ENCODE peak calls at places on chromosomes 16 and 17, in nine cellular contexts. U is neural progenitor cell, A is cardiac muscle cell, F is progenitor cell of endocrine pancreas, G is mammary epithelial cell, B is lower leg skin, K is foreskin fibroblast, D is HFF-Myc, N is AG09319. S is an unnamed sample.
A peak's percentile ranks its signal among the peaks of the same experiment; 100 is the strongest.

GRCh38 chr16:57863434-57864160 is 61.3 kb upstream of the KIFC3 start:
- DNase-seq in N (peak; percentile 45), U (peak; percentile 70), F (no peak), A (peak; percentile 87), D (peak; percentile 51), B (peak; percentile 64), G (peak; percentile 45), K (peak; percentile 66), S (no peak)

GRCh38 chr16:89495121-89495520 is 4.8 kb upstream of the ANKRD11 start:
- DNase-seq in B (no peak), F (no peak), G (no peak), U (no peak), N (no peak), A (peak; percentile 84), K (peak; percentile 74), D (no peak), S (no peak)

GRCh38 chr16:62715701-62716100 is 679.5 kb upstream of the CDH8 start:
- DNase-seq in K (no peak), D (no peak), N (no peak), B (no peak), U (no peak), A (no peak), G (no peak), F (no peak), S (no peak)

GRCh38 chr17:65405563-65405962 is 155.9 kb downstream of the AXIN2 start:
- DNase-seq in G (no peak), N (no peak), D (no peak), F (no peak), K (no peak), U (no peak), A (no peak), B (no peak), S (no peak)

GRCh38 chr17:50133028-50133768 is 3.2 kb upstream of the SAMD14 start:
- DNase-seq in U (no peak), A (peak; percentile 40), N (no peak), F (no peak), G (no peak), D (no peak), B (no peak), K (peak; percentile 36), S (no peak)

GRCh38 chr17:40331743-40332641 is 23.0 kb downstream of the RARA start:
- DNase-seq in N (peak; percentile 52), F (no peak), U (no peak), G (no peak), A (peak; percentile 95), B (no peak), D (no peak), K (no peak), S (no peak)

GRCh38 chr17:42287305-42288077 is 807 bp upstream of the STAT5A start:
- DNase-seq in U (no peak), D (no peak), A (peak; percentile 50), G (no peak), K (peak; percentile 59), F (no peak), N (no peak), B (no peak), S (peak; percentile 76)

GRCh38 chr17:42526031-42526444 is 10.0 kb upstream of the NAGLU start:
- DNase-seq in D (no peak), G (no peak), N (no peak), U (no peak), A (peak; percentile 58), B (no peak), K (peak; percentile 65), F (no peak), S (no peak)

GRCh38 chr17:27906623-27907022 is 13.5 kb upstream of the LYRM9 start:
- DNase-seq in K (no peak), U (no peak), A (no peak), F (no peak), N (no peak), B (no peak), G (no peak), D (no peak), S (no peak)

GRCh38 chr17:18039535-18040286 is 503 bp downstream of the GID4 start:
- DNase-seq in U (peak; percentile 78), K (no peak), N (no peak), G (peak; percentile 41), D (no peak), F (peak; percentile 39), A (peak; percentile 25), B (no peak), S (no peak)

GRCh38 chr17:57849163-57849873 is 526 bp downstream of the MRPS23 start:
- DNase-seq in B (no peak), F (no peak), G (no peak), A (no peak), U (no peak), D (no peak), N (no peak), K (no peak), S (no peak)

GRCh38 chr16:8882725-8883377 is 700 bp downstream of the LITAFD start:
- DNase-seq in B (no peak), N (no peak), K (no peak), F (no peak), A (no peak), D (no peak), U (no peak), G (no peak), S (no peak)

GRCh38 chr17:39553326-39553945 is 54.3 kb downstream of the NEUROD2 start:
- DNase-seq in U (no peak), N (no peak), B (no peak), D (no peak), A (peak; percentile 50), F (no peak), G (peak; percentile 65), K (peak; percentile 63), S (no peak)

GRCh38 chr17:63754046-63754445 is 12.4 kb upstream of the STRADA start:
- DNase-seq in K (no peak), U (no peak), N (no peak), G (no peak), B (no peak), F (no peak), A (no peak), D (no peak), S (no peak)
- TF ChIP-seq CTCF in K (no peak), U (no peak), N (no peak), G (no peak), B (no peak), F (no peak), A (no peak), D (no peak), S (no peak)

DNA sequence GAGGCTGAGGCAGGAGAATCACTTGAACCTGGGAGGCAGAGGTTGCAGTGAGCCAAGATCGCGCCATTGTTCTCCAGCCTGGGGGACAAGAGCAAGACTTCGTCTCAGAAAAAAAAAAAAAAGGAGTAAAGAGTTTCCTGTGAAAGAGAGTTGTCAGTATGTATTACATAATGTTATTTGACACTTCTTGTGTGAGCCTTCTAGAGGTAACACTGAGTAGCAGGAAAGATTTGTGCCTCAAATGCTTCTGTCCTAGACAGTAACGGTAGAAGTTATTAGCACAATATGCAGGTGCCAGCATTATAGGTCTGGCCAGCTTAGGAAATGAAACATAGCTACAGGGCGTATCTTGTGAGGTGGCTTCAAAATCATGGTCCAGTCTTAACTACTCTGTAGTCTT is 6.2 kb downstream of the RPS6KB1 start:
- DNase-seq in A (peak; percentile 54), K (no peak), D (no peak), F (no peak), B (no peak), N (no peak), U (no peak), G (no peak), S (no peak)
- TF ChIP-seq CTCF in A (peak; percentile 40), K (no peak), D (no peak), F (no peak), B (no peak), N (peak; percentile 42), U (no peak), G (no peak), S (no peak)

DNA sequence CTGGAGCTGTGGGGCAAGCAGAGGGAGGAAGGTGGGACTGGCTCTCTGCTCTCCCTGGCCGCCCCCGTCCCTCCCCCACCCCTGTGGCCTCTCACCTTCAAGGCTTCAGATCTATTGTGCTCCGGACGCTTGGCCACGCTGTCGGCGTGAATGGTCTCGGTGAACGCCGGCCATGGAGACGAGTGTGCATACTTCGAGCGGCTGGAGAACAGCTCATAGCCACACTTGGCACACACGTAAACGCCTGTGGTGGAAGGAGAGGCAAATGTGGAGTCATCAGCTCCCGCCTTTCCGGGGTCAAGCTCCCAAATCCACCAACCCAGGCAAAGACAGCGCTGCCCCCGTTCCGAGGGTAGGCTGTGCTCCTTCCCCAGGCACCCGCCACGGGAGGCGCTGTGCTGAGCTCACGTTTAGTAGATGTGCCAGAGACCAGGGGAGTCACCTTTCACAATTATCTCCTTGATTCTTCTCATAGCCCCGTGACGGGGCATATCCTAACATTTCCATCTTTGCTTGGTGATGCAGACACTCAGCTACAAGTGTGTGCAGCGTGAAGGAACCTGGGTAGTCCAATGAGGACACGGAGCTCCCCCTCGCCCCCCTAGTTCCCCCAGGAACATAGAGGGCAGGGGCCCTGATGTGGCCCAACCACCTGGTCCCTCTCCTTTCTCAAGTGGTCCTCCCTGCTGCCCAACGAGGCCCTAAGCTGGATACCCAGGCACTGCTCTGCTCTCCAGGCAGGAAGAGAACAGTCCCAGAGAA is 1.7 kb downstream of the MSRB1 start:
- DNase-seq in N (no peak), G (no peak), D (no peak), U (peak; percentile 58), A (peak; percentile 56), F (no peak), B (no peak), K (no peak), S (no peak)
- TF ChIP-seq CTCF in N (no peak), G (peak; percentile 54), D (no peak), U (peak; percentile 35), A (peak; percentile 38), F (peak; percentile 17), B (no peak), K (no peak), S (no peak)

DNA sequence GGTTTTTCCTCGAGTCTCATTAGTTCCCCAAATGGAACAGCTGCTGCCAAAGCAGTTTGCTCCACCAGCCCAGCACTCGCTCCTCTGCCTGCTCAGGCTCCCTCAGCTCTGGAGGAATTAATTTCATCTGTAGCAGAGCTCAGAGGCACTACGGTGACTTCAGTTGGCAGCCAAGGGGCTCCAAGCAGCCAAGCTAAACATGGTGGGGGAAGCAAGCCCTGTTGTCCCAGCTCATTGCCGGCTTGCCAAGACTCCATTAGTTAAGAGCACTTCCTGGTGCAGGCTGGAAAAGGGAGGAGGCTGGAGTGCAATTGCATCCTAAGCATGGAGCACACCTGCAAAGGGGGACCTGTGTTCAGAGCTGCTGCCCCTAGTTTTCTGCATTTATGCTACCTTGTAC is 78.7 kb upstream of the GPRC5B start:
- DNase-seq in F (no peak), B (no peak), U (no peak), K (no peak), D (no peak), G (no peak), N (no peak), A (no peak), S (no peak)
- TF ChIP-seq CTCF in F (no peak), B (no peak), U (no peak), K (no peak), D (no peak), G (no peak), N (no peak), A (no peak), S (no peak)